ENCODE peak calls at places on chromosomes 5 and 9, in ten cellular contexts. One of them, this sample, is unnamed.

GRCh38 chr9:96449522-96449843 is 486 bp upstream of the HABP4 start:
- ATAC-seq in stimulated activated effector memory CD8-positive, alpha-beta T cell treated with anti-CD3 and anti-CD28 coated beads, Interleukin-12 subunit alpha, Interleukin-12 subunit beta, amount 100 ng/mL, for 72 hours: peak
- ATAC-seq in sciatic nerve: peak
- ATAC-seq in activated naive CD8-positive, alpha-beta T cell treated with anti-CD3 and anti-CD28 coated beads, Interleukin-2, amount 10 ng/mL, durations not matched to agents 7 days and 5 days: no peak
- ATAC-seq in effector memory CD8-positive, alpha-beta T cell: peak
- ATAC-seq in right cardiac atrium: peak
- ATAC-seq in left lung: peak
- ATAC-seq in activated T-cell treated with anti-CD3 and anti-CD28 coated beads, Interleukin-2, amount 50 U/mL, for 4 hours: peak
- ATAC-seq in left cardiac atrium: peak
- ATAC-seq in aorta: peak
- ATAC-seq in this sample: peak

GRCh38 chr5:146516151-146516475 is at the start of gene GPR151:
- ATAC-seq in stimulated activated effector memory CD8-positive, alpha-beta T cell treated with anti-CD3 and anti-CD28 coated beads, Interleukin-12 subunit alpha, Interleukin-12 subunit beta, amount 100 ng/mL, for 72 hours: no peak
- ATAC-seq in sciatic nerve: no peak
- ATAC-seq in activated naive CD8-positive, alpha-beta T cell treated with anti-CD3 and anti-CD28 coated beads, Interleukin-2, amount 10 ng/mL, durations not matched to agents 7 days and 5 days: no peak
- ATAC-seq in effector memory CD8-positive, alpha-beta T cell: no peak
- ATAC-seq in right cardiac atrium: no peak
- ATAC-seq in left lung: no peak
- ATAC-seq in activated T-cell treated with anti-CD3 and anti-CD28 coated beads, Interleukin-2, amount 50 U/mL, for 4 hours: no peak
- ATAC-seq in left cardiac atrium: no peak
- ATAC-seq in aorta: no peak
- ATAC-seq in this sample: no peak

GRCh38 chr9:4923580-4924544 is 61.2 kb upstream of the JAK2 start:
- ATAC-seq in stimulated activated effector memory CD8-positive, alpha-beta T cell treated with anti-CD3 and anti-CD28 coated beads, Interleukin-12 subunit alpha, Interleukin-12 subunit beta, amount 100 ng/mL, for 72 hours: peak
- ATAC-seq in sciatic nerve: no peak
- ATAC-seq in activated naive CD8-positive, alpha-beta T cell treated with anti-CD3 and anti-CD28 coated beads, Interleukin-2, amount 10 ng/mL, durations not matched to agents 7 days and 5 days: peak
- ATAC-seq in effector memory CD8-positive, alpha-beta T cell: peak
- ATAC-seq in right cardiac atrium: peak
- ATAC-seq in left lung: peak
- ATAC-seq in activated T-cell treated with anti-CD3 and anti-CD28 coated beads, Interleukin-2, amount 50 U/mL, for 4 hours: peak
- ATAC-seq in left cardiac atrium: no peak
- ATAC-seq in aorta: peak
- ATAC-seq in this sample: no peak

GRCh38 chr9:105700598-105701544 is 6.5 kb downstream of the TMEM38B start:
- ATAC-seq in stimulated activated effector memory CD8-positive, alpha-beta T cell treated with anti-CD3 and anti-CD28 coated beads, Interleukin-12 subunit alpha, Interleukin-12 subunit beta, amount 100 ng/mL, for 72 hours: no peak
- ATAC-seq in sciatic nerve: no peak
- ATAC-seq in activated naive CD8-positive, alpha-beta T cell treated with anti-CD3 and anti-CD28 coated beads, Interleukin-2, amount 10 ng/mL, durations not matched to agents 7 days and 5 days: no peak
- ATAC-seq in effector memory CD8-positive, alpha-beta T cell: no peak
- ATAC-seq in right cardiac atrium: no peak
- ATAC-seq in left lung: no peak
- ATAC-seq in activated T-cell treated with anti-CD3 and anti-CD28 coated beads, Interleukin-2, amount 50 U/mL, for 4 hours: no peak
- ATAC-seq in left cardiac atrium: no peak
- ATAC-seq in aorta: no peak
- ATAC-seq in this sample: no peak

GRCh38 chr9:68640421-68641089 is 64.5 kb upstream of the PIP5K1B start:
- ATAC-seq in stimulated activated effector memory CD8-positive, alpha-beta T cell treated with anti-CD3 and anti-CD28 coated beads, Interleukin-12 subunit alpha, Interleukin-12 subunit beta, amount 100 ng/mL, for 72 hours: peak
- ATAC-seq in sciatic nerve: no peak
- ATAC-seq in activated naive CD8-positive, alpha-beta T cell treated with anti-CD3 and anti-CD28 coated beads, Interleukin-2, amount 10 ng/mL, durations not matched to agents 7 days and 5 days: no peak
- ATAC-seq in effector memory CD8-positive, alpha-beta T cell: peak
- ATAC-seq in right cardiac atrium: no peak
- ATAC-seq in left lung: no peak
- ATAC-seq in activated T-cell treated with anti-CD3 and anti-CD28 coated beads, Interleukin-2, amount 50 U/mL, for 4 hours: no peak
- ATAC-seq in left cardiac atrium: no peak
- ATAC-seq in aorta: no peak
- ATAC-seq in this sample: no peak

GRCh38 chr9:122389799-122390481 is 19.1 kb downstream of the PTGS1 start:
- ATAC-seq in stimulated activated effector memory CD8-positive, alpha-beta T cell treated with anti-CD3 and anti-CD28 coated beads, Interleukin-12 subunit alpha, Interleukin-12 subunit beta, amount 100 ng/mL, for 72 hours: peak
- ATAC-seq in sciatic nerve: no peak
- ATAC-seq in activated naive CD8-positive, alpha-beta T cell treated with anti-CD3 and anti-CD28 coated beads, Interleukin-2, amount 10 ng/mL, durations not matched to agents 7 days and 5 days: peak
- ATAC-seq in effector memory CD8-positive, alpha-beta T cell: peak
- ATAC-seq in right cardiac atrium: no peak
- ATAC-seq in left lung: peak
- ATAC-seq in activated T-cell treated with anti-CD3 and anti-CD28 coated beads, Interleukin-2, amount 50 U/mL, for 4 hours: no peak
- ATAC-seq in left cardiac atrium: no peak
- ATAC-seq in aorta: no peak
- ATAC-seq in this sample: no peak

GRCh38 chr9:37559125-37559524 is 17.1 kb downstream of the FBXO10 start:
- ATAC-seq in stimulated activated effector memory CD8-positive, alpha-beta T cell treated with anti-CD3 and anti-CD28 coated beads, Interleukin-12 subunit alpha, Interleukin-12 subunit beta, amount 100 ng/mL, for 72 hours: no peak
- ATAC-seq in sciatic nerve: no peak
- ATAC-seq in activated naive CD8-positive, alpha-beta T cell treated with anti-CD3 and anti-CD28 coated beads, Interleukin-2, amount 10 ng/mL, durations not matched to agents 7 days and 5 days: no peak
- ATAC-seq in effector memory CD8-positive, alpha-beta T cell: no peak
- ATAC-seq in right cardiac atrium: no peak
- ATAC-seq in left lung: no peak
- ATAC-seq in activated T-cell treated with anti-CD3 and anti-CD28 coated beads, Interleukin-2, amount 50 U/mL, for 4 hours: no peak
- ATAC-seq in left cardiac atrium: no peak
- ATAC-seq in aorta: no peak
- ATAC-seq in this sample: no peak

GRCh38 chr5:98458004-98458403 is 315.5 kb upstream of the RGMB start:
- ATAC-seq in stimulated activated effector memory CD8-positive, alpha-beta T cell treated with anti-CD3 and anti-CD28 coated beads, Interleukin-12 subunit alpha, Interleukin-12 subunit beta, amount 100 ng/mL, for 72 hours: no peak
- ATAC-seq in sciatic nerve: no peak
- ATAC-seq in activated naive CD8-positive, alpha-beta T cell treated with anti-CD3 and anti-CD28 coated beads, Interleukin-2, amount 10 ng/mL, durations not matched to agents 7 days and 5 days: no peak
- ATAC-seq in effector memory CD8-positive, alpha-beta T cell: no peak
- ATAC-seq in right cardiac atrium: no peak
- ATAC-seq in left lung: no peak
- ATAC-seq in activated T-cell treated with anti-CD3 and anti-CD28 coated beads, Interleukin-2, amount 50 U/mL, for 4 hours: no peak
- ATAC-seq in left cardiac atrium: no peak
- ATAC-seq in aorta: no peak
- ATAC-seq in this sample: no peak

GRCh38 chr9:98506422-98507054 is 202.2 kb downstream of the GABBR2 start:
- ATAC-seq in stimulated activated effector memory CD8-positive, alpha-beta T cell treated with anti-CD3 and anti-CD28 coated beads, Interleukin-12 subunit alpha, Interleukin-12 subunit beta, amount 100 ng/mL, for 72 hours: peak
- ATAC-seq in sciatic nerve: no peak
- ATAC-seq in activated naive CD8-positive, alpha-beta T cell treated with anti-CD3 and anti-CD28 coated beads, Interleukin-2, amount 10 ng/mL, durations not matched to agents 7 days and 5 days: no peak
- ATAC-seq in effector memory CD8-positive, alpha-beta T cell: no peak
- ATAC-seq in right cardiac atrium: no peak
- ATAC-seq in left lung: no peak
- ATAC-seq in activated T-cell treated with anti-CD3 and anti-CD28 coated beads, Interleukin-2, amount 50 U/mL, for 4 hours: no peak
- ATAC-seq in left cardiac atrium: no peak
- ATAC-seq in aorta: no peak
- ATAC-seq in this sample: no peak

GRCh38 chr9:79129865-79130480 is 441.8 kb upstream of the TLE4 start:
- ATAC-seq in stimulated activated effector memory CD8-positive, alpha-beta T cell treated with anti-CD3 and anti-CD28 coated beads, Interleukin-12 subunit alpha, Interleukin-12 subunit beta, amount 100 ng/mL, for 72 hours: no peak
- ATAC-seq in sciatic nerve: peak
- ATAC-seq in activated naive CD8-positive, alpha-beta T cell treated with anti-CD3 and anti-CD28 coated beads, Interleukin-2, amount 10 ng/mL, durations not matched to agents 7 days and 5 days: no peak
- ATAC-seq in effector memory CD8-positive, alpha-beta T cell: no peak
- ATAC-seq in right cardiac atrium: no peak
- ATAC-seq in left lung: peak
- ATAC-seq in activated T-cell treated with anti-CD3 and anti-CD28 coated beads, Interleukin-2, amount 50 U/mL, for 4 hours: no peak
- ATAC-seq in left cardiac atrium: no peak
- ATAC-seq in aorta: peak
- ATAC-seq in this sample: peak

GRCh38 chr5:79642210-79642609 is 30.0 kb downstream of the TENT2 start:
- ATAC-seq in stimulated activated effector memory CD8-positive, alpha-beta T cell treated with anti-CD3 and anti-CD28 coated beads, Interleukin-12 subunit alpha, Interleukin-12 subunit beta, amount 100 ng/mL, for 72 hours: no peak
- ATAC-seq in sciatic nerve: no peak
- ATAC-seq in activated naive CD8-positive, alpha-beta T cell treated with anti-CD3 and anti-CD28 coated beads, Interleukin-2, amount 10 ng/mL, durations not matched to agents 7 days and 5 days: no peak
- ATAC-seq in effector memory CD8-positive, alpha-beta T cell: no peak
- ATAC-seq in right cardiac atrium: no peak
- ATAC-seq in left lung: no peak
- ATAC-seq in activated T-cell treated with anti-CD3 and anti-CD28 coated beads, Interleukin-2, amount 50 U/mL, for 4 hours: no peak
- ATAC-seq in left cardiac atrium: peak
- ATAC-seq in aorta: no peak
- ATAC-seq in this sample: no peak

GRCh38 chr9:124717597-124717996 is 53.5 kb downstream of the NR6A1 start:
- ATAC-seq in stimulated activated effector memory CD8-positive, alpha-beta T cell treated with anti-CD3 and anti-CD28 coated beads, Interleukin-12 subunit alpha, Interleukin-12 subunit beta, amount 100 ng/mL, for 72 hours: no peak
- ATAC-seq in sciatic nerve: no peak
- ATAC-seq in activated naive CD8-positive, alpha-beta T cell treated with anti-CD3 and anti-CD28 coated beads, Interleukin-2, amount 10 ng/mL, durations not matched to agents 7 days and 5 days: no peak
- ATAC-seq in effector memory CD8-positive, alpha-beta T cell: no peak
- ATAC-seq in right cardiac atrium: no peak
- ATAC-seq in left lung: no peak
- ATAC-seq in activated T-cell treated with anti-CD3 and anti-CD28 coated beads, Interleukin-2, amount 50 U/mL, for 4 hours: no peak
- ATAC-seq in left cardiac atrium: no peak
- ATAC-seq in aorta: no peak
- ATAC-seq in this sample: no peak

GRCh38 chr5:132279801-132280200 is 14.4 kb upstream of the SLC22A4 start:
- ATAC-seq in stimulated activated effector memory CD8-positive, alpha-beta T cell treated with anti-CD3 and anti-CD28 coated beads, Interleukin-12 subunit alpha, Interleukin-12 subunit beta, amount 100 ng/mL, for 72 hours: no peak
- ATAC-seq in sciatic nerve: no peak
- ATAC-seq in activated naive CD8-positive, alpha-beta T cell treated with anti-CD3 and anti-CD28 coated beads, Interleukin-2, amount 10 ng/mL, durations not matched to agents 7 days and 5 days: no peak
- ATAC-seq in effector memory CD8-positive, alpha-beta T cell: no peak
- ATAC-seq in right cardiac atrium: no peak
- ATAC-seq in left lung: no peak
- ATAC-seq in activated T-cell treated with anti-CD3 and anti-CD28 coated beads, Interleukin-2, amount 50 U/mL, for 4 hours: no peak
- ATAC-seq in left cardiac atrium: no peak
- ATAC-seq in aorta: no peak
- ATAC-seq in this sample: no peak

GRCh38 chr9:68894502-68894901 is 119.4 kb downstream of the PRKACG start:
- ATAC-seq in stimulated activated effector memory CD8-positive, alpha-beta T cell treated with anti-CD3 and anti-CD28 coated beads, Interleukin-12 subunit alpha, Interleukin-12 subunit beta, amount 100 ng/mL, for 72 hours: no peak
- ATAC-seq in sciatic nerve: no peak
- ATAC-seq in activated naive CD8-positive, alpha-beta T cell treated with anti-CD3 and anti-CD28 coated beads, Interleukin-2, amount 10 ng/mL, durations not matched to agents 7 days and 5 days: no peak
- ATAC-seq in effector memory CD8-positive, alpha-beta T cell: no peak
- ATAC-seq in right cardiac atrium: peak
- ATAC-seq in left lung: no peak
- ATAC-seq in activated T-cell treated with anti-CD3 and anti-CD28 coated beads, Interleukin-2, amount 50 U/mL, for 4 hours: no peak
- ATAC-seq in left cardiac atrium: no peak
- ATAC-seq in aorta: no peak
- ATAC-seq in this sample: no peak

GRCh38 chr5:128378196-128378595 is 159.8 kb downstream of the FBN2 start:
- ATAC-seq in stimulated activated effector memory CD8-positive, alpha-beta T cell treated with anti-CD3 and anti-CD28 coated beads, Interleukin-12 subunit alpha, Interleukin-12 subunit beta, amount 100 ng/mL, for 72 hours: no peak
- ATAC-seq in sciatic nerve: no peak
- ATAC-seq in activated naive CD8-positive, alpha-beta T cell treated with anti-CD3 and anti-CD28 coated beads, Interleukin-2, amount 10 ng/mL, durations not matched to agents 7 days and 5 days: no peak
- ATAC-seq in effector memory CD8-positive, alpha-beta T cell: no peak
- ATAC-seq in right cardiac atrium: no peak
- ATAC-seq in left lung: no peak
- ATAC-seq in activated T-cell treated with anti-CD3 and anti-CD28 coated beads, Interleukin-2, amount 50 U/mL, for 4 hours: no peak
- ATAC-seq in left cardiac atrium: no peak
- ATAC-seq in aorta: no peak
- ATAC-seq in this sample: no peak

GRCh38 chr9:279674-280073 is 65.0 kb downstream of the DOCK8 start:
- ATAC-seq in stimulated activated effector memory CD8-positive, alpha-beta T cell treated with anti-CD3 and anti-CD28 coated beads, Interleukin-12 subunit alpha, Interleukin-12 subunit beta, amount 100 ng/mL, for 72 hours: peak
- ATAC-seq in sciatic nerve: no peak
- ATAC-seq in activated naive CD8-positive, alpha-beta T cell treated with anti-CD3 and anti-CD28 coated beads, Interleukin-2, amount 10 ng/mL, durations not matched to agents 7 days and 5 days: no peak
- ATAC-seq in effector memory CD8-positive, alpha-beta T cell: no peak
- ATAC-seq in right cardiac atrium: no peak
- ATAC-seq in left lung: no peak
- ATAC-seq in activated T-cell treated with anti-CD3 and anti-CD28 coated beads, Interleukin-2, amount 50 U/mL, for 4 hours: no peak
- ATAC-seq in left cardiac atrium: no peak
- ATAC-seq in aorta: no peak
- ATAC-seq in this sample: no peak

GRCh38 chr9:32524558-32525461 is 1.2 kb downstream of the RIGI start:
- ATAC-seq in stimulated activated effector memory CD8-positive, alpha-beta T cell treated with anti-CD3 and anti-CD28 coated beads, Interleukin-12 subunit alpha, Interleukin-12 subunit beta, amount 100 ng/mL, for 72 hours: peak
- ATAC-seq in sciatic nerve: peak
- ATAC-seq in activated naive CD8-positive, alpha-beta T cell treated with anti-CD3 and anti-CD28 coated beads, Interleukin-2, amount 10 ng/mL, durations not matched to agents 7 days and 5 days: peak
- ATAC-seq in effector memory CD8-positive, alpha-beta T cell: peak
- ATAC-seq in right cardiac atrium: peak
- ATAC-seq in left lung: peak
- ATAC-seq in activated T-cell treated with anti-CD3 and anti-CD28 coated beads, Interleukin-2, amount 50 U/mL, for 4 hours: peak
- ATAC-seq in left cardiac atrium: peak
- ATAC-seq in aorta: peak
- ATAC-seq in this sample: no peak

GRCh38 chr5:177116631-177117373 is 16.8 kb upstream of the NSD1 start:
- ATAC-seq in stimulated activated effector memory CD8-positive, alpha-beta T cell treated with anti-CD3 and anti-CD28 coated beads, Interleukin-12 subunit alpha, Interleukin-12 subunit beta, amount 100 ng/mL, for 72 hours: peak
- ATAC-seq in sciatic nerve: peak
- ATAC-seq in activated naive CD8-positive, alpha-beta T cell treated with anti-CD3 and anti-CD28 coated beads, Interleukin-2, amount 10 ng/mL, durations not matched to agents 7 days and 5 days: peak
- ATAC-seq in effector memory CD8-positive, alpha-beta T cell: peak
- ATAC-seq in right cardiac atrium: peak
- ATAC-seq in left lung: peak
- ATAC-seq in activated T-cell treated with anti-CD3 and anti-CD28 coated beads, Interleukin-2, amount 50 U/mL, for 4 hours: peak
- ATAC-seq in left cardiac atrium: peak
- ATAC-seq in aorta: peak
- ATAC-seq in this sample: peak

GRCh38 chr9:137987244-137988030 is 109.9 kb downstream of the CACNA1B start:
- ATAC-seq in stimulated activated effector memory CD8-positive, alpha-beta T cell treated with anti-CD3 and anti-CD28 coated beads, Interleukin-12 subunit alpha, Interleukin-12 subunit beta, amount 100 ng/mL, for 72 hours: no peak
- ATAC-seq in sciatic nerve: no peak
- ATAC-seq in activated naive CD8-positive, alpha-beta T cell treated with anti-CD3 and anti-CD28 coated beads, Interleukin-2, amount 10 ng/mL, durations not matched to agents 7 days and 5 days: no peak
- ATAC-seq in effector memory CD8-positive, alpha-beta T cell: no peak
- ATAC-seq in right cardiac atrium: no peak
- ATAC-seq in left lung: no peak
- ATAC-seq in activated T-cell treated with anti-CD3 and anti-CD28 coated beads, Interleukin-2, amount 50 U/mL, for 4 hours: no peak
- ATAC-seq in left cardiac atrium: no peak
- ATAC-seq in aorta: no peak
- ATAC-seq in this sample: no peak